ENCODE peak calls at places on chromosome 18, in nine cellular contexts. One of them, this sample, is unnamed.

GRCh38 chr18:66048404-66048803 is 297.6 kb downstream of the CDH7 start:
- DNase-seq in right lobe of liver: no peak
- DNase-seq in CD8-positive, alpha-beta T cell: no peak
- DNase-seq in SK-N-SH: no peak
- DNase-seq in spleen: no peak
- DNase-seq in left ventricle myocardium inferior: no peak
- DNase-seq in H1: no peak
- DNase-seq in breast epithelium: no peak
- DNase-seq in heart right ventricle: no peak
- DNase-seq in this sample: no peak

GRCh38 chr18:9287037-9287436 is 47.5 kb upstream of the TWSG1 start:
- DNase-seq in breast epithelium: no peak
- DNase-seq in right lobe of liver: no peak
- DNase-seq in SK-N-SH: no peak
- DNase-seq in spleen: no peak
- DNase-seq in CD8-positive, alpha-beta T cell: no peak
- DNase-seq in heart right ventricle: no peak
- DNase-seq in H1: no peak
- DNase-seq in left ventricle myocardium inferior: no peak
- DNase-seq in this sample: no peak

GRCh38 chr18:26656944-26657536 is 108.7 kb upstream of the KCTD1 start:
- DNase-seq in CD8-positive, alpha-beta T cell: no peak
- DNase-seq in SK-N-SH: peak; percentile 80
- DNase-seq in H1: peak; percentile 82
- DNase-seq in spleen: peak; percentile 91
- DNase-seq in heart right ventricle: peak; percentile 86
- DNase-seq in left ventricle myocardium inferior: peak; percentile 83
- DNase-seq in breast epithelium: peak; percentile 66
- DNase-seq in right lobe of liver: peak; percentile 88
- DNase-seq in this sample: peak; percentile 78

GRCh38 chr18:43161528-43161927 is 46.0 kb upstream of the RIT2 start:
- DNase-seq in left ventricle myocardium inferior: no peak
- DNase-seq in breast epithelium: no peak
- DNase-seq in right lobe of liver: no peak
- DNase-seq in H1: no peak
- DNase-seq in SK-N-SH: no peak
- DNase-seq in CD8-positive, alpha-beta T cell: no peak
- DNase-seq in heart right ventricle: no peak
- DNase-seq in spleen: no peak
- DNase-seq in this sample: no peak

GRCh38 chr18:25662247-25662646 is 310.3 kb upstream of the ZNF521 start:
- DNase-seq in spleen: no peak
- DNase-seq in CD8-positive, alpha-beta T cell: no peak
- DNase-seq in SK-N-SH: no peak
- DNase-seq in breast epithelium: no peak
- DNase-seq in heart right ventricle: no peak
- DNase-seq in left ventricle myocardium inferior: no peak
- DNase-seq in right lobe of liver: no peak
- DNase-seq in H1: no peak
- DNase-seq in this sample: no peak

GRCh38 chr18:25230658-25231326 is 121.2 kb downstream of the ZNF521 start:
- DNase-seq in spleen: peak; percentile 78
- DNase-seq in breast epithelium: peak; percentile 87
- DNase-seq in H1: no peak
- DNase-seq in left ventricle myocardium inferior: peak; percentile 75
- DNase-seq in right lobe of liver: peak; percentile 51
- DNase-seq in heart right ventricle: peak; percentile 61
- DNase-seq in CD8-positive, alpha-beta T cell: no peak
- DNase-seq in SK-N-SH: no peak
- DNase-seq in this sample: peak; percentile 85

GRCh38 chr18:36496022-36496421 is 198.5 kb downstream of the FHOD3 start:
- DNase-seq in spleen: no peak
- DNase-seq in SK-N-SH: no peak
- DNase-seq in CD8-positive, alpha-beta T cell: no peak
- DNase-seq in H1: peak; percentile 33
- DNase-seq in right lobe of liver: no peak
- DNase-seq in left ventricle myocardium inferior: no peak
- DNase-seq in breast epithelium: no peak
- DNase-seq in heart right ventricle: no peak
- DNase-seq in this sample: no peak

GRCh38 chr18:51135795-51136194 is 61.7 kb downstream of the MEX3C start:
- DNase-seq in right lobe of liver: no peak
- DNase-seq in CD8-positive, alpha-beta T cell: no peak
- DNase-seq in breast epithelium: no peak
- DNase-seq in heart right ventricle: no peak
- DNase-seq in SK-N-SH: no peak
- DNase-seq in left ventricle myocardium inferior: no peak
- DNase-seq in H1: no peak
- DNase-seq in spleen: no peak
- DNase-seq in this sample: no peak

GRCh38 chr18:71028285-71028762 is 739.5 kb downstream of the SOCS6 start:
- DNase-seq in H1: no peak
- DNase-seq in spleen: no peak
- DNase-seq in heart right ventricle: no peak
- DNase-seq in right lobe of liver: peak; percentile 44
- DNase-seq in left ventricle myocardium inferior: no peak
- DNase-seq in breast epithelium: no peak
- DNase-seq in CD8-positive, alpha-beta T cell: no peak
- DNase-seq in SK-N-SH: peak; percentile 86
- DNase-seq in this sample: no peak

GRCh38 chr18:55300469-55301195 is 287.4 kb downstream of the TCF4 start:
- DNase-seq in H1: no peak
- DNase-seq in SK-N-SH: peak; percentile 65
- DNase-seq in spleen: no peak
- DNase-seq in heart right ventricle: peak; percentile 6
- DNase-seq in right lobe of liver: no peak
- DNase-seq in breast epithelium: no peak
- DNase-seq in CD8-positive, alpha-beta T cell: no peak
- DNase-seq in left ventricle myocardium inferior: no peak
- DNase-seq in this sample: peak; percentile 33

GRCh38 chr18:56286775-56287174 is 351.6 kb downstream of the TXNL1 start:
- DNase-seq in heart right ventricle: no peak
- DNase-seq in spleen: no peak
- DNase-seq in H1: no peak
- DNase-seq in SK-N-SH: no peak
- DNase-seq in right lobe of liver: no peak
- DNase-seq in left ventricle myocardium inferior: no peak
- DNase-seq in breast epithelium: no peak
- DNase-seq in CD8-positive, alpha-beta T cell: no peak
- DNase-seq in this sample: no peak

GRCh38 chr18:57856707-57857280 is 53.7 kb upstream of the ATP8B1 start:
- DNase-seq in right lobe of liver: no peak
- DNase-seq in spleen: no peak
- DNase-seq in H1: no peak
- DNase-seq in left ventricle myocardium inferior: no peak
- DNase-seq in breast epithelium: no peak
- DNase-seq in SK-N-SH: no peak
- DNase-seq in heart right ventricle: no peak
- DNase-seq in CD8-positive, alpha-beta T cell: no peak
- DNase-seq in this sample: no peak

GRCh38 chr18:62904396-62905285 is 189.3 kb downstream of the PHLPP1 start:
- DNase-seq in heart right ventricle: no peak
- DNase-seq in right lobe of liver: no peak
- DNase-seq in CD8-positive, alpha-beta T cell: no peak
- DNase-seq in spleen: no peak
- DNase-seq in breast epithelium: no peak
- DNase-seq in SK-N-SH: no peak
- DNase-seq in left ventricle myocardium inferior: no peak
- DNase-seq in H1: no peak
- DNase-seq in this sample: no peak

GRCh38 chr18:29184654-29185053 is 1007.7 kb upstream of the CDH2 start:
- DNase-seq in CD8-positive, alpha-beta T cell: no peak
- DNase-seq in left ventricle myocardium inferior: no peak
- DNase-seq in heart right ventricle: no peak
- DNase-seq in right lobe of liver: no peak
- DNase-seq in H1: no peak
- DNase-seq in SK-N-SH: no peak
- DNase-seq in spleen: no peak
- DNase-seq in breast epithelium: no peak
- DNase-seq in this sample: no peak

GRCh38 chr18:33841221-33841967 is 263.4 kb downstream of the ASXL3 start:
- DNase-seq in left ventricle myocardium inferior: no peak
- DNase-seq in right lobe of liver: no peak
- DNase-seq in SK-N-SH: no peak
- DNase-seq in H1: no peak
- DNase-seq in breast epithelium: no peak
- DNase-seq in heart right ventricle: no peak
- DNase-seq in spleen: no peak
- DNase-seq in CD8-positive, alpha-beta T cell: no peak
- DNase-seq in this sample: no peak

GRCh38 chr18:58229162-58229561 is 185.1 kb downstream of the NEDD4L start:
- DNase-seq in heart right ventricle: no peak
- DNase-seq in right lobe of liver: no peak
- DNase-seq in spleen: no peak
- DNase-seq in H1: no peak
- DNase-seq in breast epithelium: no peak
- DNase-seq in left ventricle myocardium inferior: no peak
- DNase-seq in CD8-positive, alpha-beta T cell: no peak
- DNase-seq in SK-N-SH: no peak
- DNase-seq in this sample: no peak

DNA sequence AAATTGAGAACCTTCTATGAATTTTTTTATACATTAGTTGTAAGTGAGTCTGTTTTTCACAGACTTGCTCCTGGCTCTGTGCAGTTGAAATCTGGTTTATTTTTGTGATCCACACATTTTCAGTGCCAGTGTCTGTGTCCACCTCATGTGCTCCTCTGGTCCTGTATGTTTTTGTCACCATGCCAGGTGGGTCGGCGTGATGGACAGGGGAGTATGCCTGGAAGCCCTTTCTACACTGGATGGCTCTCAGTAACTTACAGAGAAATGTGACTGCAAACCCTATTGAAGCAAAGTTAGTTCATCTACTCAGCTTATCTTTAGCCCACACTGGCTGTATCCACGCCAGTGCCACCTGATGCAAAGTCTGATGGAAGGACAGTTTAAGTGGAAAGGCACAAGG is 4.2 kb downstream of the IMPA2 start:
- DNase-seq in heart right ventricle: no peak
- DNase-seq in left ventricle myocardium inferior: no peak
- DNase-seq in SK-N-SH: no peak
- DNase-seq in spleen: no peak
- DNase-seq in CD8-positive, alpha-beta T cell: no peak
- DNase-seq in right lobe of liver: no peak
- DNase-seq in H1: no peak
- DNase-seq in breast epithelium: no peak
- DNase-seq in this sample: no peak
- H3K4me1 ChIP-seq in heart right ventricle: no peaks in the 10 kb centered on the region
- H3K4me1 ChIP-seq in left ventricle myocardium inferior: peaks cover 87% of the 10 kb centered on the region
- H3K4me1 ChIP-seq in SK-N-SH: no peaks in the 10 kb centered on the region
- H3K4me1 ChIP-seq in spleen: peaks cover 10% of the 10 kb centered on the region
- H3K4me1 ChIP-seq in CD8-positive, alpha-beta T cell: no peaks in the 10 kb centered on the region
- H3K4me1 ChIP-seq in right lobe of liver: peaks cover 19% of the 10 kb centered on the region
- H3K4me1 ChIP-seq in H1: peaks cover 27% of the 10 kb centered on the region
- H3K4me1 ChIP-seq in breast epithelium: no peaks in the 10 kb centered on the region
- H3K4me1 ChIP-seq in this sample: no peaks in the 10 kb centered on the region

DNA sequence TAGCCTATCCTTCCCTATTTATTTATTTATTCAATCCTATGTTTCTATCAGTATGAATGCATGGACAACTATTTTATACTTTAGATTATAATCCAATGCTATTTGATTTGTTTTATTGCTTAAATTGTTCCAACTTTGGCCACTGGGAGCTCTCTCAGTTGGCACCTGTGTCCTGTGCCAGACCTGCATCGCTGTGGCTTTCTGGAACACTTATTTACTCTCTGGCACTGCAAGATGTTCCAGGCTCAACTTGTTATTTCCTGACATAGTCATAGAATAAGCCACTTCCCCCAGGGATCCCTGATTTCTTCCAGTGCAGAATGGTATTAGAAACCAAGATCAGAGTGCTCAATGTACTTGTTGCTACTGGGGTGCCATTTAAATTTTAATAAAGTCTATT is 5.8 kb downstream of the MC2R start:
- DNase-seq in spleen: no peak
- DNase-seq in left ventricle myocardium inferior: no peak
- DNase-seq in SK-N-SH: no peak
- DNase-seq in CD8-positive, alpha-beta T cell: no peak
- DNase-seq in H1: no peak
- DNase-seq in right lobe of liver: no peak
- DNase-seq in heart right ventricle: no peak
- DNase-seq in breast epithelium: no peak
- DNase-seq in this sample: no peak
- TF ChIP-seq CTCF in spleen: no peak
- TF ChIP-seq CTCF in left ventricle myocardium inferior: no peak
- TF ChIP-seq CTCF in SK-N-SH: no peak
- TF ChIP-seq CTCF in CD8-positive, alpha-beta T cell: no peak
- TF ChIP-seq CTCF in H1: no peak
- TF ChIP-seq CTCF in right lobe of liver: no peak
- TF ChIP-seq CTCF in heart right ventricle: no peak
- TF ChIP-seq CTCF in breast epithelium: no peak
- TF ChIP-seq CTCF in this sample: no peak

GRCh38 chr18:23539298-23539697 is 36.0 kb downstream of the RMC1 start:
- DNase-seq in right lobe of liver: no peak
- DNase-seq in heart right ventricle: no peak
- DNase-seq in left ventricle myocardium inferior: no peak
- DNase-seq in spleen: no peak
- DNase-seq in CD8-positive, alpha-beta T cell: no peak
- DNase-seq in SK-N-SH: no peak
- DNase-seq in breast epithelium: no peak
- DNase-seq in H1: no peak
- DNase-seq in this sample: no peak

GRCh38 chr18:23538040-23538439 is 34.7 kb downstream of the RMC1 start:
- DNase-seq in H1: no peak
- DNase-seq in breast epithelium: peak; percentile 85
- DNase-seq in right lobe of liver: no peak
- DNase-seq in CD8-positive, alpha-beta T cell: no peak
- DNase-seq in SK-N-SH: no peak
- DNase-seq in heart right ventricle: no peak
- DNase-seq in spleen: no peak
- DNase-seq in left ventricle myocardium inferior: no peak
- DNase-seq in this sample: no peak

GRCh38 chr18:23539911-23540475 is 36.7 kb downstream of the RMC1 start:
- DNase-seq in CD8-positive, alpha-beta T cell: no peak
- DNase-seq in right lobe of liver: no peak
- DNase-seq in heart right ventricle: no peak
- DNase-seq in H1: no peak
- DNase-seq in left ventricle myocardium inferior: no peak
- DNase-seq in spleen: no peak
- DNase-seq in SK-N-SH: no peak
- DNase-seq in breast epithelium: no peak
- DNase-seq in this sample: no peak

GRCh38 chr18:23537274-23537673 is 34.0 kb downstream of the RMC1 start:
- DNase-seq in spleen: no peak
- DNase-seq in SK-N-SH: no peak
- DNase-seq in heart right ventricle: no peak
- DNase-seq in CD8-positive, alpha-beta T cell: no peak
- DNase-seq in left ventricle myocardium inferior: no peak
- DNase-seq in H1: no peak
- DNase-seq in breast epithelium: no peak
- DNase-seq in right lobe of liver: peak; percentile 66
- DNase-seq in this sample: no peak

GRCh38 chr18:23538870-23539269 is 35.6 kb downstream of the RMC1 start:
- DNase-seq in breast epithelium: no peak
- DNase-seq in right lobe of liver: no peak
- DNase-seq in left ventricle myocardium inferior: no peak
- DNase-seq in CD8-positive, alpha-beta T cell: no peak
- DNase-seq in H1: no peak
- DNase-seq in SK-N-SH: no peak
- DNase-seq in heart right ventricle: no peak
- DNase-seq in spleen: no peak
- DNase-seq in this sample: no peak
- H3K36me3 ChIP-seq in breast epithelium: peaks cover 11% of the 10 kb centered on the region
- H3K36me3 ChIP-seq in right lobe of liver: peaks cover 85% of the 10 kb centered on the region
- H3K36me3 ChIP-seq in left ventricle myocardium inferior: peaks cover 99% of the 10 kb centered on the region
- H3K36me3 ChIP-seq in CD8-positive, alpha-beta T cell: peaks cover 63% of the 10 kb centered on the region
- H3K36me3 ChIP-seq in H1: peaks cover 59% of the 10 kb centered on the region
- H3K36me3 ChIP-seq in SK-N-SH: peaks cover 89% of the 10 kb centered on the region
- H3K36me3 ChIP-seq in heart right ventricle: peaks cover 77% of the 10 kb centered on the region
- H3K36me3 ChIP-seq in spleen: no peaks in the 10 kb centered on the region
- H3K36me3 ChIP-seq in this sample: no peaks in the 10 kb centered on the region

GRCh38 chr18:11320981-11321380 is 171.6 kb upstream of the PIEZO2 start:
- DNase-seq in spleen: no peak
- DNase-seq in breast epithelium: no peak
- DNase-seq in SK-N-SH: no peak
- DNase-seq in H1: no peak
- DNase-seq in CD8-positive, alpha-beta T cell: no peak
- DNase-seq in heart right ventricle: no peak
- DNase-seq in right lobe of liver: no peak
- DNase-seq in left ventricle myocardium inferior: no peak
- DNase-seq in this sample: no peak
- H3K4me1 ChIP-seq in spleen: no peaks in the 10 kb centered on the region
- H3K4me1 ChIP-seq in breast epithelium: no peaks in the 10 kb centered on the region
- H3K4me1 ChIP-seq in SK-N-SH: peaks cover 40% of the 10 kb centered on the region
- H3K4me1 ChIP-seq in H1: no peaks in the 10 kb centered on the region
- H3K4me1 ChIP-seq in CD8-positive, alpha-beta T cell: no peaks in the 10 kb centered on the region
- H3K4me1 ChIP-seq in heart right ventricle: no peaks in the 10 kb centered on the region
- H3K4me1 ChIP-seq in right lobe of liver: no peaks in the 10 kb centered on the region
- H3K4me1 ChIP-seq in left ventricle myocardium inferior: peaks cover 5% of the 10 kb centered on the region
- H3K4me1 ChIP-seq in this sample: no peaks in the 10 kb centered on the region

This sample was measured in uterus.